ENCODE peak calls at places on chromosomes 7 and 10, in four cellular contexts. One of them, this sample, is unnamed.

GRCh38 chr10:101273330-101273729 is 44.1 kb upstream of the LBX1 start:
- DNase-seq in GM12878: no peak
- DNase-seq in H1: no peak
- DNase-seq in K562: no peak
- DNase-seq in this sample: no peak

GRCh38 chr10:64344211-64344610 is 823.0 kb downstream of the REEP3 start:
- DNase-seq in GM12878: no peak
- DNase-seq in H1: no peak
- DNase-seq in K562: no peak
- DNase-seq in this sample: no peak

GRCh38 chr10:17025444-17026295 is 103.9 kb downstream of the CUBN start:
- DNase-seq in GM12878: no peak
- DNase-seq in H1: no peak
- DNase-seq in K562: peak
- DNase-seq in this sample: peak

GRCh38 chr7:148702876-148703670 is 4.4 kb downstream of the CUL1 start:
- DNase-seq in GM12878: no peak
- DNase-seq in H1: no peak
- DNase-seq in K562: no peak
- DNase-seq in this sample: no peak

GRCh38 chr7:43531700-43532099 is 51.2 kb upstream of the STK17A start:
- DNase-seq in GM12878: no peak
- DNase-seq in H1: peak
- DNase-seq in K562: no peak
- DNase-seq in this sample: no peak

GRCh38 chr10:35921866-35922265 is 279.8 kb upstream of the FZD8 start:
- DNase-seq in GM12878: no peak
- DNase-seq in H1: no peak
- DNase-seq in K562: no peak
- DNase-seq in this sample: no peak

GRCh38 chr10:109974509-109975191 is 33.1 kb upstream of the ADD3 start:
- DNase-seq in GM12878: no peak
- DNase-seq in H1: no peak
- DNase-seq in K562: no peak
- DNase-seq in this sample: peak

GRCh38 chr7:83921798-83922607 is 272.6 kb downstream of the SEMA3A start:
- DNase-seq in GM12878: no peak
- DNase-seq in H1: no peak
- DNase-seq in K562: no peak
- DNase-seq in this sample: peak

GRCh38 chr7:20896996-20897395 is 110.3 kb upstream of the SP8 start:
- DNase-seq in GM12878: no peak
- DNase-seq in H1: no peak
- DNase-seq in K562: no peak
- DNase-seq in this sample: no peak

GRCh38 chr7:11668727-11669126 is 163.3 kb downstream of the THSD7A start:
- DNase-seq in GM12878: no peak
- DNase-seq in H1: no peak
- DNase-seq in K562: no peak
- DNase-seq in this sample: no peak

GRCh38 chr7:16816820-16817219 is 12.0 kb upstream of the AGR2 start:
- DNase-seq in GM12878: no peak
- DNase-seq in H1: no peak
- DNase-seq in K562: no peak
- DNase-seq in this sample: no peak

GRCh38 chr10:29119374-29119773 is 169.5 kb upstream of the LYZL1 start:
- DNase-seq in GM12878: no peak
- DNase-seq in H1: peak
- DNase-seq in K562: peak
- DNase-seq in this sample: peak

GRCh38 chr7:96414931-96415292 is 93.0 kb upstream of the SLC25A13 start:
- DNase-seq in GM12878: peak
- DNase-seq in H1: peak
- DNase-seq in K562: peak
- DNase-seq in this sample: peak

GRCh38 chr7:13282377-13282980 is 595.0 kb downstream of the ARL4A start:
- DNase-seq in GM12878: no peak
- DNase-seq in H1: no peak
- DNase-seq in K562: no peak
- DNase-seq in this sample: peak

GRCh38 chr10:70376436-70377378 is 5.7 kb downstream of the LRRC20 start:
- DNase-seq in GM12878: no peak
- DNase-seq in H1: no peak
- DNase-seq in K562: no peak
- DNase-seq in this sample: no peak

GRCh38 chr10:70381491-70382421 is 669 bp downstream of the LRRC20 start:
- DNase-seq in GM12878: no peak
- DNase-seq in H1: peak
- DNase-seq in K562: peak
- DNase-seq in this sample: peak

GRCh38 chr10:70378122-70378521 is 4.3 kb downstream of the LRRC20 start:
- DNase-seq in GM12878: no peak
- DNase-seq in H1: no peak
- DNase-seq in K562: no peak
- DNase-seq in this sample: peak

GRCh38 chr10:70380350-70381135 is 1.9 kb downstream of the LRRC20 start:
- DNase-seq in GM12878: no peak
- DNase-seq in H1: no peak
- DNase-seq in K562: no peak
- DNase-seq in this sample: no peak

GRCh38 chr10:70379581-70380176 is 2.7 kb downstream of the LRRC20 start:
- DNase-seq in GM12878: no peak
- DNase-seq in H1: peak
- DNase-seq in K562: peak
- DNase-seq in this sample: no peak
- TF ChIP-seq CHD1 in GM12878: no peak
- TF ChIP-seq CHD1 in H1: no peak
- TF ChIP-seq CHD1 in K562: no peak
- TF ChIP-seq CHD1 in this sample: no peak

GRCh38 chr10:6347391-6347951 is 144.7 kb downstream of the PFKFB3 start:
- DNase-seq in GM12878: peak
- DNase-seq in H1: no peak
- DNase-seq in K562: no peak
- DNase-seq in this sample: peak
- TF ChIP-seq CHD1 in GM12878: no peak
- TF ChIP-seq CHD1 in H1: no peak
- TF ChIP-seq CHD1 in K562: no peak
- TF ChIP-seq CHD1 in this sample: no peak

GRCh38 chr7:55969391-55969790 is 5.0 kb downstream of the NIPSNAP2 start:
- DNase-seq in GM12878: no peak
- DNase-seq in H1: no peak
- DNase-seq in K562: no peak
- DNase-seq in this sample: no peak
- TF ChIP-seq CHD1 in GM12878: no peak
- TF ChIP-seq CHD1 in H1: no peak
- TF ChIP-seq CHD1 in K562: no peak
- TF ChIP-seq CHD1 in this sample: no peak

GRCh38 chr10:73817826-73818225 is 6.4 kb upstream of the NDST2 start:
- DNase-seq in GM12878: no peak
- DNase-seq in H1: no peak
- DNase-seq in K562: no peak
- DNase-seq in this sample: no peak

GRCh38 chr10:73819025-73819424 is 7.6 kb upstream of the NDST2 start:
- DNase-seq in GM12878: no peak
- DNase-seq in H1: no peak
- DNase-seq in K562: no peak
- DNase-seq in this sample: no peak

GRCh38 chr10:73816917-73817729 is 5.7 kb upstream of the NDST2 start:
- DNase-seq in GM12878: no peak
- DNase-seq in H1: no peak
- DNase-seq in K562: peak
- DNase-seq in this sample: no peak

GRCh38 chr10:73818402-73818801 is 7.0 kb upstream of the NDST2 start:
- DNase-seq in GM12878: no peak
- DNase-seq in H1: peak
- DNase-seq in K562: peak
- DNase-seq in this sample: no peak

GRCh38 chr10:73819513-73820093 is 8.2 kb upstream of the NDST2 start:
- DNase-seq in GM12878: no peak
- DNase-seq in H1: peak
- DNase-seq in K562: peak
- DNase-seq in this sample: peak
- TF ChIP-seq CHD1 in GM12878: no peak
- TF ChIP-seq CHD1 in H1: no peak
- TF ChIP-seq CHD1 in K562: no peak
- TF ChIP-seq CHD1 in this sample: no peak

GRCh38 chr10:95356190-95356955 is 65.6 kb upstream of the PDLIM1 start:
- DNase-seq in GM12878: no peak
- DNase-seq in H1: no peak
- DNase-seq in K562: no peak
- DNase-seq in this sample: no peak

GRCh38 chr10:95355241-95355779 is 64.5 kb upstream of the PDLIM1 start:
- DNase-seq in GM12878: no peak
- DNase-seq in H1: no peak
- DNase-seq in K562: no peak
- DNase-seq in this sample: no peak

GRCh38 chr10:95363303-95363912 is 72.6 kb upstream of the PDLIM1 start:
- DNase-seq in GM12878: peak
- DNase-seq in H1: no peak
- DNase-seq in K562: peak
- DNase-seq in this sample: peak

GRCh38 chr10:95360122-95360715 is 69.4 kb upstream of the PDLIM1 start:
- DNase-seq in GM12878: no peak
- DNase-seq in H1: no peak
- DNase-seq in K562: peak
- DNase-seq in this sample: peak

DNA sequence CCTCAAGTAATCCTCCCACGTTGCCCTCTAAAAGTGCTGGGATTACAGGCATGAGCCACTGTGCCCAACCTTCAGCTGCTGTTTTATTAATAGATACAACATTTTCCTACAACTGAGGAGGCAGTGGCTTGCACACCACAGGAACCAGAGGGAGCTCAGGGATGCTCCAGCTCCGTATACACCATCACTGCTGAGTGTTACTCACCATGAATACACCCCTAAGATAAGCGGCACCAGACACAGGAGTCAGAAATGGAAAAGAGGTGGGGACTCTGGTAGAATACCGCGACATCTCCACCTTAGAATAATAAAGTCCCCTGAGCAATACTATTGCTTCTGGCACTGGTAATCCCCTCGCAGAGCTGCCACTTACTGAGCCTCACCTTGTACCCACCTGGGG is 68.7 kb upstream of the PDLIM1 start:
- DNase-seq in GM12878: no peak
- DNase-seq in H1: no peak
- DNase-seq in K562: no peak
- DNase-seq in this sample: no peak
- TF ChIP-seq CHD1 in GM12878: no peak
- TF ChIP-seq CHD1 in H1: no peak
- TF ChIP-seq CHD1 in K562: no peak
- TF ChIP-seq CHD1 in this sample: no peak

GRCh38 chr7:5296627-5297226 is 14.0 kb downstream of the SLC29A4 start:
- DNase-seq in GM12878: peak
- DNase-seq in H1: peak
- DNase-seq in K562: peak
- DNase-seq in this sample: no peak
- TF ChIP-seq CHD1 in GM12878: no peak
- TF ChIP-seq CHD1 in H1: no peak
- TF ChIP-seq CHD1 in K562: no peak
- TF ChIP-seq CHD1 in this sample: no peak

DNA sequence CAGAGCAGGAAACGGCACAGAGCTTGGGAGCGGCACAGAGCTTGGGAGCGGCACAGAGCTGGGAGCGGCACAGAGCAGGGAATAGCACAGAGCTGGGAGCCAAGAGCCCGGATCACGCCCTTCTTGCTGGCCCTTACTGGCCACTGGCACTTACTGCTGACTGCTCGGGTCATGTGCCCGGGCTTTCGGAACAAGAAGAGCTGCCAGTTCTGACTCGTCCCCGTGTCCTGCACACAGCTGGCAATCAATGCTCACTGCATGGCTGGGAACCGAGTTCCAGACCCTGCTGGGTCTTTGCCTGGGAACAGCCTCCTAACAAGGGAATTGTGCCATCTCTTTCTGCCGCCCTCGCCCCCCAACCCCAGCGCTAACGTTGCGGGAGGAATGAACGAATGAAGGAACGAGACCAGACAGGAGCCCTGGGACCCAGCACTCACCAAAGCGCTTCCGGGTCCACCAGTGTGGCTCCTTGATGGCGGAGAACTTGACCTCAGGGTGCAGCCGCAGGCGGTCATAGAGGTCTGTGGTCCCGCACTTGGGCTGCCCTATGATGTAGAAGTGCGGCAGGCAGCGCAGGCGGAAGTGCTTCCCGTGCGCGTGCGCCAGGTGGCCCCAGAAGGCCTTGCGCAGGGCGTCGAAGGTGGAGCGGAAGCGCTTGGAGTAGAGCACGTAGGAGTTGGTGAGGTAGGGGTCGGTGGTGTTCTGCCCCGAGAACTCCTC is 49.1 kb downstream of the CHST15 start:
- DNase-seq in GM12878: no peak
- DNase-seq in H1: no peak
- DNase-seq in K562: no peak
- DNase-seq in this sample: no peak
- TF ChIP-seq CHD1 in GM12878: no peak
- TF ChIP-seq CHD1 in H1: no peak
- TF ChIP-seq CHD1 in K562: no peak
- TF ChIP-seq CHD1 in this sample: no peak

This sample was measured in IMR-90.